ENCODE peak calls at places on chromosome 9, in five cellular contexts. X, V, M, A and K are unnamed samples.

GRCh38 chr9:33267368-33267767 is 2.5 kb downstream of the CHMP5 start:
- DNase-seq in A (no peak), V (no peak), M (no peak), X (no peak), K (no peak)

GRCh38 chr9:109903515-109904138 is 123.6 kb downstream of the PALM2AKAP2 start:
- DNase-seq in V (peak; percentile 79), A (peak; percentile 58), X (peak; percentile 66), M (peak; percentile 57), K (peak; percentile 80)

GRCh38 chr9:124673063-124673462 is 98.0 kb downstream of the NR6A1 start:
- DNase-seq in V (no peak), M (no peak), X (no peak), A (no peak), K (no peak)

GRCh38 chr9:98429613-98430012 is 174.2 kb upstream of the TBC1D2 start:
- DNase-seq in X (peak; percentile 43), M (no peak), V (peak; percentile 58), A (no peak), K (no peak)

GRCh38 chr9:134658378-134658955 is 16.9 kb downstream of the COL5A1 start:
- DNase-seq in A (no peak), M (no peak), V (no peak), X (no peak), K (peak; percentile 67)

GRCh38 chr9:122058707-122059106 is 34.4 kb downstream of the TTLL11 start:
- DNase-seq in M (no peak), A (no peak), X (no peak), V (no peak), K (no peak)

GRCh38 chr9:37925786-37926736 is 22.1 kb upstream of the SLC25A51 start:
- DNase-seq in M (no peak), V (peak; percentile 51), A (no peak), X (no peak), K (no peak)

GRCh38 chr9:15243086-15243485 is 63.9 kb downstream of the TTC39B start:
- DNase-seq in A (no peak), M (no peak), X (no peak), V (peak; percentile 30), K (no peak)

GRCh38 chr9:89863837-89864236 is 259.0 kb downstream of the GADD45G start:
- DNase-seq in X (no peak), A (no peak), V (no peak), M (no peak), K (no peak)

GRCh38 chr9:38130724-38131123 is 61.7 kb upstream of the SHB start:
- DNase-seq in A (no peak), M (no peak), V (no peak), X (no peak), K (no peak)

GRCh38 chr9:108074900-108075299 is 585.3 kb upstream of the KLF4 start:
- DNase-seq in M (no peak), X (no peak), V (no peak), A (no peak), K (no peak)

GRCh38 chr9:85743290-85744128 is 1.8 kb upstream of the AGTPBP1 start:
- DNase-seq in A (peak; percentile 22), V (peak; percentile 89), M (peak; percentile 67), X (peak; percentile 50), K (peak; percentile 72)

GRCh38 chr9:116115731-116116353 is 37.7 kb upstream of the PAPPA start:
- DNase-seq in M (no peak), V (peak; percentile 63), X (peak; percentile 25), A (no peak), K (no peak)

GRCh38 chr9:35844628-35845301 is 15.7 kb downstream of the TMEM8B start:
- DNase-seq in A (peak; percentile 52), X (peak; percentile 90), V (peak; percentile 93), M (peak; percentile 67), K (no peak)

GRCh38 chr9:114300846-114301797 is 21.8 kb upstream of the ORM1 start:
- DNase-seq in A (no peak), X (no peak), V (no peak), M (peak; percentile 19), K (peak; percentile 30)

GRCh38 chr9:79574166-79574565 is 2.4 kb downstream of the TLE4 start:
- DNase-seq in M (no peak), V (no peak), A (no peak), X (no peak), K (no peak)

GRCh38 chr9:133759146-133759900 is 21.2 kb upstream of the SARDH start:
- DNase-seq in X (no peak), A (no peak), M (no peak), V (no peak), K (peak; percentile 58)

GRCh38 chr9:127051881-127052595 is 70.4 kb downstream of the ANGPTL2 start:
- DNase-seq in A (no peak), X (no peak), V (no peak), M (no peak), K (peak; percentile 29)

GRCh38 chr9:111743275-111743674 is 51.5 kb downstream of the SHOC1 start:
- DNase-seq in M (no peak), V (peak; percentile 89), A (peak; percentile 47), X (peak; percentile 79), K (no peak)

GRCh38 chr9:105242557-105242956 is 1.9 kb upstream of the SLC44A1 start:
- DNase-seq in M (no peak), V (no peak), X (no peak), A (no peak), K (no peak)

GRCh38 chr9:107286057-107286456 is 3.0 kb downstream of the RAD23B start:
- DNase-seq in V (no peak), X (no peak), A (no peak), M (no peak), K (no peak)

GRCh38 chr9:70412678-70413426 is 1.6 kb downstream of the KLF9 start:
- DNase-seq in A (peak; percentile 46), X (peak; percentile 63), V (peak; percentile 81), M (peak; percentile 86), K (peak; percentile 72)

GRCh38 chr9:112586600-112587155 is 100.1 kb downstream of the KIAA1958 start:
- DNase-seq in V (peak; percentile 12), X (peak; percentile 12), A (no peak), M (no peak), K (no peak)

GRCh38 chr9:3497406-3497805 is 28.4 kb downstream of the RFX3 start:
- DNase-seq in A (no peak), X (peak; percentile 69), M (no peak), V (peak; percentile 59), K (no peak)

GRCh38 chr9:93908591-93909241 is 46.4 kb downstream of the BARX1 start:
- DNase-seq in A (peak; percentile 18), M (no peak), V (no peak), X (no peak), K (no peak)

GRCh38 chr9:784202-784601 is 57.3 kb upstream of the DMRT1 start:
- DNase-seq in V (peak; percentile 4), A (no peak), X (no peak), M (no peak), K (peak; percentile 66)

GRCh38 chr9:23824241-23825142 is 1.5 kb downstream of the ELAVL2 start:
- DNase-seq in A (no peak), V (no peak), X (no peak), M (no peak), K (peak; percentile 85)

GRCh38 chr9:5799314-5799713 is 33.6 kb downstream of the ERMP1 start:
- DNase-seq in X (peak; percentile 51), M (no peak), V (peak; percentile 53), A (peak; percentile 12), K (no peak)